ENCODE peak calls at places on chromosomes 11 and 22, in seven cellular contexts. One of them, this sample, is unnamed.

GRCh38 chr11:134634897-134635831 is 223.1 kb upstream of the B3GAT1 start:
- DNase-seq in breast epithelium: no peak
- DNase-seq in H9: no peak
- DNase-seq in HFF-Myc: no peak
- DNase-seq in vagina: no peak
- DNase-seq in fibroblast of mammary gland: no peak
- DNase-seq in prostate gland: no peak
- DNase-seq in this sample: no peak

GRCh38 chr11:78350646-78351165 is 66.9 kb downstream of the GAB2 start:
- DNase-seq in breast epithelium: no peak
- DNase-seq in H9: no peak
- DNase-seq in HFF-Myc: no peak
- DNase-seq in vagina: no peak
- DNase-seq in fibroblast of mammary gland: peak
- DNase-seq in prostate gland: no peak
- DNase-seq in this sample: peak

GRCh38 chr22:25780673-25781072 is 38.7 kb downstream of the MYO18B start:
- DNase-seq in breast epithelium: no peak
- DNase-seq in H9: no peak
- DNase-seq in HFF-Myc: no peak
- DNase-seq in vagina: no peak
- DNase-seq in fibroblast of mammary gland: no peak
- DNase-seq in prostate gland: no peak
- DNase-seq in this sample: no peak

GRCh38 chr11:74427377-74427776 is 29.1 kb upstream of the PGM2L1 start:
- DNase-seq in breast epithelium: no peak
- DNase-seq in H9: no peak
- DNase-seq in HFF-Myc: no peak
- DNase-seq in vagina: no peak
- DNase-seq in fibroblast of mammary gland: peak
- DNase-seq in prostate gland: no peak
- DNase-seq in this sample: no peak

GRCh38 chr11:64870176-64870892 is 8.1 kb downstream of the EHD1 start:
- DNase-seq in breast epithelium: no peak
- DNase-seq in H9: no peak
- DNase-seq in HFF-Myc: no peak
- DNase-seq in vagina: no peak
- DNase-seq in fibroblast of mammary gland: peak
- DNase-seq in prostate gland: no peak
- DNase-seq in this sample: peak

GRCh38 chr11:19560156-19560555 is 152.5 kb upstream of the NAV2 start:
- DNase-seq in breast epithelium: no peak
- DNase-seq in H9: no peak
- DNase-seq in HFF-Myc: no peak
- DNase-seq in vagina: no peak
- DNase-seq in fibroblast of mammary gland: no peak
- DNase-seq in prostate gland: no peak
- DNase-seq in this sample: no peak

GRCh38 chr11:2927851-2928604 is 1.2 kb downstream of the PHLDA2 start:
- DNase-seq in breast epithelium: no peak
- DNase-seq in H9: no peak
- DNase-seq in HFF-Myc: no peak
- DNase-seq in vagina: no peak
- DNase-seq in fibroblast of mammary gland: peak
- DNase-seq in prostate gland: no peak
- DNase-seq in this sample: peak

GRCh38 chr11:2447951-2448650 is 3.3 kb downstream of the KCNQ1 start:
- DNase-seq in breast epithelium: no peak
- DNase-seq in H9: no peak
- DNase-seq in HFF-Myc: no peak
- DNase-seq in vagina: no peak
- DNase-seq in fibroblast of mammary gland: no peak
- DNase-seq in prostate gland: no peak
- DNase-seq in this sample: no peak

GRCh38 chr11:91850533-91851305 is 373.9 kb upstream of the FAT3 start:
- DNase-seq in breast epithelium: no peak
- DNase-seq in H9: no peak
- DNase-seq in HFF-Myc: no peak
- DNase-seq in vagina: no peak
- DNase-seq in fibroblast of mammary gland: no peak
- DNase-seq in prostate gland: no peak
- DNase-seq in this sample: no peak

GRCh38 chr11:120001161-120002135 is 136.5 kb downstream of the TRIM29 start:
- DNase-seq in breast epithelium: no peak
- DNase-seq in H9: no peak
- DNase-seq in HFF-Myc: no peak
- DNase-seq in vagina: no peak
- DNase-seq in fibroblast of mammary gland: no peak
- DNase-seq in prostate gland: no peak
- DNase-seq in this sample: no peak

GRCh38 chr11:109221190-109221589 is 200.8 kb upstream of the C11orf87 start:
- DNase-seq in breast epithelium: no peak
- DNase-seq in H9: no peak
- DNase-seq in HFF-Myc: no peak
- DNase-seq in vagina: no peak
- DNase-seq in fibroblast of mammary gland: no peak
- DNase-seq in prostate gland: no peak
- DNase-seq in this sample: no peak

GRCh38 chr22:20785415-20785814 is 11.5 kb downstream of the SERPIND1 start:
- DNase-seq in breast epithelium: no peak
- DNase-seq in H9: no peak
- DNase-seq in HFF-Myc: no peak
- DNase-seq in vagina: no peak
- DNase-seq in fibroblast of mammary gland: no peak
- DNase-seq in prostate gland: no peak
- DNase-seq in this sample: no peak

GRCh38 chr11:75626692-75627536 is 41.9 kb downstream of the MAP6 start:
- DNase-seq in breast epithelium: no peak
- DNase-seq in H9: no peak
- DNase-seq in HFF-Myc: no peak
- DNase-seq in vagina: no peak
- DNase-seq in fibroblast of mammary gland: peak
- DNase-seq in prostate gland: no peak
- DNase-seq in this sample: peak

GRCh38 chr11:60769273-60769672 is 12.6 kb downstream of the MS4A15 start:
- DNase-seq in breast epithelium: no peak
- DNase-seq in H9: no peak
- DNase-seq in HFF-Myc: no peak
- DNase-seq in vagina: no peak
- DNase-seq in fibroblast of mammary gland: no peak
- DNase-seq in prostate gland: no peak
- DNase-seq in this sample: no peak

GRCh38 chr11:5596611-5597201 is at the start of gene TRIM6:
- DNase-seq in breast epithelium: peak
- DNase-seq in H9: peak
- DNase-seq in HFF-Myc: no peak
- DNase-seq in vagina: no peak
- DNase-seq in fibroblast of mammary gland: peak
- DNase-seq in prostate gland: peak
- DNase-seq in this sample: peak

GRCh38 chr11:69337211-69337721 is 43.3 kb downstream of the MYEOV start:
- DNase-seq in breast epithelium: no peak
- DNase-seq in H9: peak
- DNase-seq in HFF-Myc: no peak
- DNase-seq in vagina: peak
- DNase-seq in fibroblast of mammary gland: peak
- DNase-seq in prostate gland: no peak
- DNase-seq in this sample: peak

DNA sequence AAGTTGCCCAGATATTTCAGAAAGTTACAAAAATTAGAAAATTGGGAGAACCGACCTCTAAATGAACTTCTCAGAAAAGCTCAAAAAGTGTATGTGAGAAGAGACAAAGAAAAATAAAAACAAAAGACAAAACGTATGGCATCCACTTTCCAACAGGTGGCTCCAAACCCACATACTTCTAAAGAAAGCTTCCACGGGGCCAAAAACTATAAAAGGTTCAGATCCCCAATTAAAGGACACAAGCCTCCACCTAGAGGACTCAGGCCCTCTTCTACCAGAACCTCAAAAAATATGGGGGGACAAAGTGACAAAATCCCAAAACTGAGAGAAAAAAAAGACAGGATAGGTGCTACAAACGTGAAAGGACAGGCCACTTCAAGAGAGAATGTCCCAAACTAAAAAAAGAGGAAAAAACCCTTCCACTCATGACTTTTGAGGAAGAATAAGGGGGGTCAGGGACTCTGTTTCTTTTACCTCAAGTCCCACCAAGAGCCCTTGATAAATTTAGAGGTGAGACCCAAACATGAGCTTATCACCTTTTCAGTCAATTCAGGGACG is 8.8 kb downstream of the SCGB2A1 start:
- DNase-seq in breast epithelium: no peak
- DNase-seq in H9: no peak
- DNase-seq in HFF-Myc: no peak
- DNase-seq in vagina: no peak
- DNase-seq in fibroblast of mammary gland: peak
- DNase-seq in prostate gland: no peak
- DNase-seq in this sample: peak
- TF ChIP-seq CTCF in breast epithelium: no peak
- TF ChIP-seq CTCF in H9: peak
- TF ChIP-seq CTCF in HFF-Myc: peak
- TF ChIP-seq CTCF in vagina: no peak
- TF ChIP-seq CTCF in fibroblast of mammary gland: peak
- TF ChIP-seq CTCF in prostate gland: peak
- TF ChIP-seq CTCF in this sample: peak

DNA sequence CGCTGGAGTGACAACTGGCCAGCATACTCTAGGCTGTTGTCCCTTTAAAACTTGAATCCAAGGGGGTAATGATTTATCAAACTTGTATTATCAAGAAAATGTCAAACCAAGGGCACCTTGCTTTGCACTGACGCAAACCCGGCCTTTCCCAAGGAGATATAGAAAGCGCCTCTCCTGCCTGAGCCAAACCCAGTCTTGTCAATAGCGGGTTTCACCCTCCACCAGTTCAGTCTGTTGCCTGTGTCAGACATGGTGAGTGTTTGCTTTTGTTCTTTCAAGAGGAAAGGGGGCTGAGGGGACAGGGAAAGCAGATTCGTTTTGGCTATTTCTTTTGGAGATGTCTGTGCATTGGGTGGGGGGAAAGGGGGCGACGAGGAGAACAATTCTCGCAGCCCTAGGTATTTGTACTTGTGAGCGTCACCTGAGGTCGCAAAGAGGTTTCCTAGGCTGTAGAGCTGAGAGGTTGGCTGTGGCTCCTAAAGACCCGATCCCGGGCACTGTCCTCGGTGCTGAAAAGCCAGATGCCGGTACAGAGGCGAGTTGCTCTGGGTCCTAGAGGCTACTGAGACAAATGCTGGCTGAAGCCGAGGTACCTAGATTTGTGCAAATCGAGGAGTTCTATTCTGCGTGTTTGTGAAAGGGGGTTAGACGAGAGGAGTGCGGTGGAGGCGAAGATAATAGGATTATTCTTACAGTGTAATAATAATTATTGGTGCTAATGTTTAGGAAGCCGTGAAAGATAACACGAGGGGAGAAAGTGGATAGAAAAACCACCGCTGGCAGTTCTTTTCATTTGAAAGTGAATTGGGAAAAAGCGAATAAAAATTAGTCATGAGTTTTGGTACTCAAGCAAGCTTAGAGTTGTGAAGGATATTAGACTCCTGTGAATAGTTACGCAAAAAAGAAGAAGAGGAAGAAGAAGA is at the start of gene SLC6A5:
- DNase-seq in breast epithelium: no peak
- DNase-seq in H9: peak
- DNase-seq in HFF-Myc: peak
- DNase-seq in vagina: no peak
- DNase-seq in fibroblast of mammary gland: peak
- DNase-seq in prostate gland: no peak
- DNase-seq in this sample: no peak
- TF ChIP-seq CTCF in breast epithelium: no peak
- TF ChIP-seq CTCF in H9: no peak
- TF ChIP-seq CTCF in HFF-Myc: no peak
- TF ChIP-seq CTCF in vagina: no peak
- TF ChIP-seq CTCF in fibroblast of mammary gland: no peak
- TF ChIP-seq CTCF in prostate gland: no peak
- TF ChIP-seq CTCF in this sample: no peak

GRCh38 chr22:30636226-30637077 is 871 bp downstream of the SLC35E4 start:
- DNase-seq in breast epithelium: peak
- DNase-seq in H9: peak
- DNase-seq in HFF-Myc: no peak
- DNase-seq in vagina: no peak
- DNase-seq in fibroblast of mammary gland: peak
- DNase-seq in prostate gland: peak
- DNase-seq in this sample: no peak
- TF ChIP-seq CTCF in breast epithelium: no peak
- TF ChIP-seq CTCF in H9: no peak
- TF ChIP-seq CTCF in HFF-Myc: no peak
- TF ChIP-seq CTCF in vagina: no peak
- TF ChIP-seq CTCF in fibroblast of mammary gland: no peak
- TF ChIP-seq CTCF in prostate gland: no peak
- TF ChIP-seq CTCF in this sample: no peak

GRCh38 chr11:11514246-11514645 is 107.6 kb downstream of the GALNT18 start:
- DNase-seq in breast epithelium: no peak
- DNase-seq in H9: peak
- DNase-seq in HFF-Myc: no peak
- DNase-seq in vagina: no peak
- DNase-seq in fibroblast of mammary gland: no peak
- DNase-seq in prostate gland: no peak
- DNase-seq in this sample: no peak

GRCh38 chr11:11524436-11525038 is 97.3 kb downstream of the GALNT18 start:
- DNase-seq in breast epithelium: no peak
- DNase-seq in H9: no peak
- DNase-seq in HFF-Myc: no peak
- DNase-seq in vagina: no peak
- DNase-seq in fibroblast of mammary gland: no peak
- DNase-seq in prostate gland: no peak
- DNase-seq in this sample: peak

GRCh38 chr11:11521306-11522002 is 100.4 kb downstream of the GALNT18 start:
- DNase-seq in breast epithelium: no peak
- DNase-seq in H9: no peak
- DNase-seq in HFF-Myc: no peak
- DNase-seq in vagina: no peak
- DNase-seq in fibroblast of mammary gland: no peak
- DNase-seq in prostate gland: no peak
- DNase-seq in this sample: no peak

GRCh38 chr11:11520231-11521015 is 101.4 kb downstream of the GALNT18 start:
- DNase-seq in breast epithelium: no peak
- DNase-seq in H9: peak
- DNase-seq in HFF-Myc: no peak
- DNase-seq in vagina: no peak
- DNase-seq in fibroblast of mammary gland: no peak
- DNase-seq in prostate gland: no peak
- DNase-seq in this sample: no peak

DNA sequence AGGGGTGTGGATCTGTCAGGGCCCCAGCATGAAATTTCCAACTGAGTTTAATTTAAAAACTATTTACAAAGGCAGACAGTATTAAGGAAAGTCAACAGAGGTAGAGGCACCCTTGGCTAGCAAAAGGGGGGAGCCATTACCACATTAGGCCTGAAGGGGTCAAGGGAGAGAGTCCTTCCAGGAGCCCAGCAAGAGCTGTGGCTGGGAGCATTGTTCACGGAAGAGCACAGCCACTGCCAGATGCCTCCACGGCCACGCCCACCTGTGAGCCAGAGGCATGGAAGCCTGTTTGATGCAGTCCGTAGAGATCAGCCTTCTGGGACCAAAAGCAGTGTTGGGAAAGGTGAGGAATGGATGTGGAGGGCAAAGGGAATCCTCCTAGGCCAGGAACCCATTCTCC is 102.6 kb downstream of the GALNT18 start:
- DNase-seq in breast epithelium: no peak
- DNase-seq in H9: peak
- DNase-seq in HFF-Myc: no peak
- DNase-seq in vagina: no peak
- DNase-seq in fibroblast of mammary gland: no peak
- DNase-seq in prostate gland: no peak
- DNase-seq in this sample: peak
- TF ChIP-seq CTCF in breast epithelium: no peak
- TF ChIP-seq CTCF in H9: peak
- TF ChIP-seq CTCF in HFF-Myc: no peak
- TF ChIP-seq CTCF in vagina: no peak
- TF ChIP-seq CTCF in fibroblast of mammary gland: no peak
- TF ChIP-seq CTCF in prostate gland: no peak
- TF ChIP-seq CTCF in this sample: peak